ENCODE peak calls at places on chromosomes 5 and 9, in ten cellular contexts. A is activated CD8-positive, alpha-beta T cell treated with anti-CD3 and anti-CD28 coated beads, Interleukin-2, amount 10 ng/mL, durations not matched to agents 7 days and 5 days; R is left ventricle myocardium superior; E is stimulated activated CD8-positive, alpha-beta memory T cell treated with anti-CD3 and anti-CD28 coated beads, Interleukin-7, amount 100 ng/mL, for 24 hours; M is activated naive CD8-positive, alpha-beta T cell treated with anti-CD3 and anti-CD28 coated beads, Interleukin-2, amount 10 ng/mL, durations not matched to agents 7 days and 5 days; S is HT1080; C is cardiac muscle cell; F is NCI-H510A; B is SW 1271; H is brain microvascular endothelial cell. Q is an unnamed sample.

GRCh38 chr5:131545856-131546255 is 89.2 kb downstream of the RAPGEF6 start:
- DNase-seq in M (no peak), E (no peak), S (peak), A (no peak), C (no peak), F (no peak), R (no peak), B (peak), H (peak), Q (no peak)

GRCh38 chr5:10702911-10703491 is 58.0 kb downstream of the DAP start:
- DNase-seq in F (no peak), S (peak), R (no peak), A (no peak), H (peak), M (no peak), B (peak), E (no peak), C (peak), Q (no peak)

GRCh38 chr9:33435821-33436277 is 11.5 kb downstream of the AQP3 start:
- DNase-seq in E (no peak), H (no peak), B (no peak), R (no peak), M (no peak), A (no peak), C (no peak), F (no peak), S (no peak), Q (no peak)

GRCh38 chr9:706606-707451 is 134.7 kb upstream of the DMRT1 start:
- DNase-seq in M (peak), R (peak), F (no peak), S (peak), C (peak), A (peak), B (no peak), E (no peak), H (peak), Q (peak)

GRCh38 chr9:79610019-79610760 is 38.4 kb downstream of the TLE4 start:
- DNase-seq in E (no peak), R (no peak), B (no peak), C (no peak), H (peak), M (no peak), S (no peak), F (no peak), A (no peak), Q (no peak)

GRCh38 chr5:171934586-171934985 is 71.9 kb downstream of the FBXW11 start:
- DNase-seq in A (no peak), F (no peak), C (no peak), B (no peak), H (no peak), R (no peak), M (no peak), E (no peak), S (no peak), Q (no peak)

GRCh38 chr9:93258419-93258817 is 74.5 kb downstream of the WNK2 start:
- DNase-seq in M (peak), C (no peak), E (no peak), A (no peak), F (no peak), B (no peak), S (no peak), H (no peak), R (no peak), Q (no peak)

GRCh38 chr5:144142030-144142825 is 28.2 kb downstream of the YIPF5 start:
- DNase-seq in M (no peak), S (peak), R (no peak), A (no peak), F (no peak), E (no peak), H (peak), B (peak), C (peak), Q (peak)

GRCh38 chr5:119795768-119796167 is 166.4 kb downstream of the FAM170A start:
- DNase-seq in H (peak), E (no peak), R (no peak), C (no peak), A (no peak), M (no peak), S (peak), B (no peak), F (no peak), Q (no peak)

GRCh38 chr9:14616188-14616982 is 76.8 kb downstream of the ZDHHC21 start:
- DNase-seq in M (no peak), F (no peak), S (peak), H (peak), E (no peak), A (no peak), R (no peak), C (peak), B (peak), Q (peak)

GRCh38 chr5:133052317-133053175 is 733 bp downstream of the HSPA4 start:
- DNase-seq in B (peak), C (peak), M (peak), S (peak), E (peak), H (peak), F (no peak), R (peak), A (peak), Q (peak)

GRCh38 chr9:98410185-98410697 is 154.8 kb upstream of the TBC1D2 start:
- DNase-seq in C (peak), A (no peak), R (no peak), S (peak), F (no peak), H (peak), E (no peak), B (no peak), M (no peak), Q (peak)

GRCh38 chr5:149156435-149157083 is 15.3 kb downstream of the ABLIM3 start:
- DNase-seq in F (no peak), E (no peak), B (no peak), A (no peak), M (no peak), C (no peak), H (no peak), S (no peak), R (no peak), Q (no peak)

GRCh38 chr9:91908746-91909145 is 41.3 kb downstream of the ROR2 start:
- DNase-seq in R (no peak), S (no peak), B (no peak), A (no peak), E (no peak), M (no peak), H (no peak), F (no peak), C (peak), Q (no peak)

GRCh38 chr5:147892696-147893296 is 13.5 kb downstream of the C5orf46 start:
- DNase-seq in R (no peak), F (peak), E (no peak), S (no peak), M (no peak), H (no peak), A (no peak), C (no peak), B (no peak), Q (no peak)

GRCh38 chr5:27311544-27311943 is 273.2 kb upstream of the CDH9 start:
- DNase-seq in E (no peak), C (peak), S (no peak), H (no peak), A (no peak), B (no peak), R (no peak), F (no peak), M (no peak), Q (no peak)

GRCh38 chr5:179914032-179914755 is 6.5 kb upstream of the TBC1D9B start:
- DNase-seq in B (no peak), M (no peak), F (no peak), R (no peak), S (peak), A (no peak), E (no peak), H (peak), C (peak), Q (peak)

GRCh38 chr5:117713585-117714198 is 1139.1 kb upstream of the SEMA6A start:
- DNase-seq in S (no peak), E (no peak), M (no peak), C (peak), R (no peak), F (no peak), A (no peak), B (no peak), H (no peak), Q (no peak)

GRCh38 chr9:1267581-1267980 is 217.4 kb downstream of the DMRT2 start:
- DNase-seq in S (peak), E (no peak), M (no peak), R (no peak), C (no peak), A (no peak), H (no peak), B (no peak), F (no peak), Q (no peak)

GRCh38 chr5:91296691-91297143 is 86.4 kb downstream of the ARRDC3 start:
- DNase-seq in C (no peak), E (no peak), R (peak), B (peak), H (no peak), M (no peak), S (no peak), F (no peak), A (no peak), Q (peak)

GRCh38 chr5:95216136-95216955 is 68.5 kb downstream of the MCTP1 start:
- DNase-seq in C (no peak), E (no peak), B (no peak), A (no peak), H (no peak), M (no peak), F (no peak), R (no peak), S (peak), Q (no peak)

GRCh38 chr9:137797206-137798120 is 80.1 kb upstream of the CACNA1B start:
- DNase-seq in R (no peak), M (no peak), F (peak), C (no peak), A (no peak), B (no peak), H (no peak), S (no peak), E (no peak), Q (no peak)

GRCh38 chr9:132069046-132069898 is 10.4 kb downstream of the MED27 start:
- DNase-seq in R (no peak), M (no peak), F (no peak), E (no peak), B (no peak), H (peak), A (no peak), C (peak), S (no peak), Q (peak)

GRCh38 chr9:137535120-137535428 is 15.1 kb downstream of the PNPLA7 start:
- DNase-seq in E (no peak), B (no peak), S (no peak), C (no peak), F (no peak), R (no peak), A (no peak), H (no peak), M (no peak), Q (no peak)

GRCh38 chr9:112631313-112631712 is 86.6 kb downstream of the INIP start:
- DNase-seq in H (no peak), A (no peak), C (peak), S (no peak), B (no peak), F (no peak), M (no peak), E (no peak), R (no peak), Q (no peak)

GRCh38 chr5:55603947-55604346 is 69.2 kb upstream of the PLPP1 start:
- DNase-seq in E (no peak), H (no peak), C (peak), F (no peak), A (no peak), B (no peak), M (no peak), R (no peak), S (no peak), Q (peak)

GRCh38 chr5:37034955-37035354 is 158.4 kb downstream of the NIPBL start:
- DNase-seq in B (no peak), S (no peak), E (no peak), M (no peak), H (no peak), F (no peak), A (no peak), C (no peak), R (no peak), Q (no peak)

GRCh38 chr5:149452665-149453617 is 73.8 kb upstream of the IL17B start:
- DNase-seq in R (peak), A (no peak), E (no peak), F (no peak), B (no peak), M (no peak), C (peak), H (peak), S (peak), Q (peak)

GRCh38 chr9:126389958-126390357 is 63.3 kb downstream of the MVB12B start:
- DNase-seq in S (no peak), R (no peak), M (no peak), A (no peak), B (no peak), C (no peak), E (no peak), H (no peak), F (no peak), Q (no peak)

GRCh38 chr9:123923884-123924283 is 6.0 kb downstream of the DENND1A start:
- DNase-seq in A (no peak), S (no peak), R (no peak), B (no peak), H (no peak), M (no peak), E (no peak), C (no peak), F (no peak), Q (no peak)

GRCh38 chr5:160260881-160261815 is 31.8 kb downstream of the FABP6 start:
- DNase-seq in H (peak), B (no peak), S (peak), C (peak), M (no peak), R (no peak), A (no peak), F (peak), E (no peak), Q (peak)

GRCh38 chr9:105251733-105252404 is 7.4 kb downstream of the SLC44A1 start:
- DNase-seq in F (peak), H (no peak), S (no peak), A (no peak), E (no peak), B (no peak), R (no peak), C (no peak), M (no peak), Q (no peak)

GRCh38 chr9:69773258-69773657 is 13.4 kb upstream of the PTAR1 start:
- DNase-seq in M (no peak), C (no peak), S (no peak), E (no peak), B (no peak), R (no peak), H (no peak), A (no peak), F (no peak), Q (no peak)

GRCh38 chr5:72151169-72151568 is 43.9 kb downstream of the MAP1B start:
- DNase-seq in M (no peak), H (no peak), C (peak), F (no peak), A (no peak), R (no peak), B (no peak), E (no peak), S (no peak), Q (no peak)

GRCh38 chr9:133103183-133103986 is 17.7 kb downstream of the RALGDS start:
- DNase-seq in B (peak), C (peak), M (peak), R (peak), S (peak), H (no peak), E (no peak), F (no peak), A (peak), Q (peak)

GRCh38 chr5:179422840-179423523 is 77.7 kb upstream of the ADAMTS2 start:
- DNase-seq in M (no peak), F (no peak), B (no peak), S (no peak), C (no peak), R (no peak), H (no peak), E (no peak), A (no peak), Q (no peak)

GRCh38 chr5:172010278-172010677 is 3.8 kb upstream of the FBXW11 start:
- DNase-seq in M (no peak), C (peak), F (no peak), B (peak), A (no peak), S (no peak), E (no peak), H (peak), R (no peak), Q (no peak)

GRCh38 chr5:137751869-137752491 is 2.2 kb downstream of the HNRNPA0 start:
- DNase-seq in A (no peak), R (no peak), C (peak), B (peak), E (no peak), M (no peak), S (peak), H (peak), F (no peak), Q (peak)

GRCh38 chr9:121029469-121029868 is 20.6 kb downstream of the C5 start:
- DNase-seq in B (no peak), M (no peak), S (no peak), E (no peak), F (no peak), H (no peak), C (no peak), R (no peak), A (no peak), Q (no peak)

GRCh38 chr5:72559866-72560766 is 52.9 kb upstream of the ZNF366 start:
- DNase-seq in F (no peak), A (no peak), S (no peak), B (no peak), E (no peak), C (peak), R (peak), M (no peak), H (no peak), Q (no peak)